ENCODE peak calls at places on chromosome 1, in ten cellular contexts. C, B, Z, P, M, N, H, K, Q and E are unnamed samples.

GRCh38 chr1:219161371-219161975 is 12.2 kb upstream of the LYPLAL1 start:
- DNase-seq in Q (no peak), K (no peak), Z (no peak), C (no peak), M (no peak), H (no peak), P (no peak), N (no peak), B (no peak), E (no peak)

GRCh38 chr1:147717706-147718097 is 42.7 kb downstream of the GJA5 start:
- DNase-seq in Z (no peak), K (no peak), B (no peak), N (no peak), Q (peak), H (no peak), C (no peak), M (no peak), P (no peak), E (no peak)

GRCh38 chr1:67053535-67053784 is 488 bp downstream of the SLC35D1 start:
- DNase-seq in C (no peak), Z (peak), Q (peak), K (peak), H (peak), B (peak), P (peak), N (no peak), M (no peak), E (peak)

GRCh38 chr1:117367769-117368059 is 465 bp downstream of the MAN1A2 start:
- DNase-seq in N (no peak), K (no peak), P (no peak), C (no peak), H (peak), Q (no peak), Z (no peak), B (no peak), M (no peak), E (no peak)

GRCh38 chr1:45863117-45863670 is 59.8 kb downstream of the MAST2 start:
- DNase-seq in K (no peak), Z (no peak), B (no peak), C (no peak), M (no peak), N (no peak), H (no peak), P (no peak), Q (no peak), E (no peak)

GRCh38 chr1:184409011-184409410 is 22.2 kb downstream of the C1orf21 start:
- DNase-seq in K (peak), P (no peak), C (no peak), H (no peak), N (no peak), M (no peak), Q (no peak), B (no peak), Z (no peak), E (no peak)

GRCh38 chr1:58858344-58858673 is 74.5 kb upstream of the JUN start:
- DNase-seq in P (no peak), B (no peak), Q (no peak), Z (no peak), C (no peak), H (no peak), K (no peak), N (no peak), M (no peak), E (no peak)

GRCh38 chr1:152227310-152227928 is 3.4 kb upstream of the HRNR start:
- DNase-seq in P (no peak), Z (peak), Q (no peak), B (no peak), M (no peak), K (peak), H (no peak), N (no peak), C (no peak), E (no peak)

GRCh38 chr1:201226859-201227488 is 36.4 kb downstream of the IGFN1 start:
- DNase-seq in B (no peak), C (peak), M (peak), Q (no peak), H (no peak), P (no peak), N (no peak), K (no peak), Z (no peak), E (no peak)

GRCh38 chr1:17527036-17527914 is 12.2 kb upstream of the ARHGEF10L start:
- DNase-seq in Z (no peak), K (peak), N (no peak), H (no peak), P (no peak), M (no peak), C (no peak), Q (peak), B (peak), E (no peak)

DNA sequence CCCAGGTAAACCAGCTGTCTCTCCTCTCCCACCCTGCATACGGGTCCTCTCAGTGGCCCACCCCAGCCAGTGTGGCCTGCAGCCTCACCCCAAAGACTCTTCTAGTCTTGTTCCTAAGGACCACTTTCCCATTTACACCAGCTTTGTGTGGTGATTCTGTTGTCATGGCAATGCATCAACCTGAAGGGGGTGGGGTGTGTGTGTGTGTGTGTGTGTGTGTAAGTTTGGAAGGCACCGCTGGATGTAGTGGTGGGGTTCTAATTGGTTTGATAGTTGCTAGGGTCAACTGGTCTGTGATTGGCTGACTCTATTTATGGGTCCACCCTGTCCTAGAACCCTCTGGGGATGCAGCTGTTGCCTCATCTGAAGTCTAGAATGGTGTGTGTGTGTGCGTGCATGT is 4.7 kb upstream of the CDK18 start:
- DNase-seq in B (no peak), H (no peak), Z (no peak), K (no peak), Q (no peak), C (no peak), P (no peak), N (no peak), M (no peak), E (no peak)
- H3K27ac ChIP-seq in B (no peak), H (no peak), Z (no peak), K (no peak), Q (no peak), C (no peak), P (no peak), N (no peak), M (no peak), E (no peak)

DNA sequence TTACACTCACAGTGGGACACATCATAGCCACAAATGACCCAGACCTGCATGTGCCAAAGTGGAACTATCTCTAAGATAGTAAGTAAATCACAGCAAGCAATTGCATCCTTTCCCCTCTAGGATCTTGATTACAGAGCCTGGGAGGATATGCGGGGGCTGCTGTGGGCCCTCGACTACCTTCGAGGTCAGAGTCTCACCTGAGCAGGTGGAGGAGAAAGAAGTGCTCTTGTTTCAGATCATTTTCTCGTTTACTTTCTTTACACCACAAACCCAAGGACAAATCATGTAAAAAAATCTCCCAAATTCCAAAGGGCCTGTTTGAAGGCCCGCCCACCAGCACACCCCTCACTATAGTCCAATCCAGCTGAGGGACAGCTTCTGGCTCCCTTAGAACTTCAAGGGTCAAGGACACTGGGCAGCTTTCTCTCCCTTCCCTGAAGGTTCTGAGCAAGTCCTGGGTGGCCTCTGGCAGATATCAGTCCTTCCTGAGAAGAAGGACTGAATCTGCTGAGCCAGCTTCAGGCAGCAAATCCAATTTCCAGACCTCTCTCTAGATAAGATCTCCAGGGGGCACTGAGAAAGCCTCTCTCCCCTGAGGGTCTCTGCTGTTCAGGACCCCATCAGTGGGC is 5.6 kb downstream of the STK40 start:
- DNase-seq in B (peak), P (peak), K (no peak), H (no peak), Q (no peak), M (no peak), N (no peak), C (no peak), Z (peak), E (no peak)
- H3K27ac ChIP-seq in B (peak), P (peak), K (no peak), H (no peak), Q (peak), M (no peak), N (peak), C (peak), Z (peak), E (peak)

DNA sequence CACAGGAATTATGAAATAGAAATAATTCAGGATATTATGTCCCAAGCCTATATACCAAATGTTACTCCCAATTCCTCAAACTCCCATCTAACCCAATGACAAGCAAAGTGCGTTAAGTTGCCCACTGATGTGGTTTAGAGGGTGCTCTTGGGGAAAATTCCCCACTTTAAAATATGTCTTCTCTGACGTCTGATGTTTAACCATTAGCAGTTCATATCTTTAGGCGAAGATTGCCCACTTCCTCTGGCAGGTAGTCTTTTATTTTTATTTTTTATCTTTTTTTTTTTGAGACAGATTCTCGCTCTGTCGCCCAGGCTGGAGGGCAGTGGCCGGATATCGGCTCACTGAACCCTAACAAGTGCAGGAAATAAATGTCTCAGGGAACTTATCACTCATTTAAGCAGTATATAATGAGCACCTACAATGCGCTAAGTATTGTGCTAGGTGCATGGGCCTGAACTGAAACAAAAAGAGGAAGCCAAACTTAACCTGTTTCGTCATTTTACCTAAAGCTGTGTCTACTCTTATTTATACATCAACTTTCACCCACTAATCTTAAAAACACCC is 1.3 kb upstream of the LYST start:
- DNase-seq in Q (no peak), Z (no peak), B (no peak), N (no peak), M (no peak), K (no peak), P (no peak), H (peak), C (no peak), E (no peak)
- H3K27ac ChIP-seq in Q (peak), Z (no peak), B (peak), N (peak), M (no peak), K (peak), P (peak), H (peak), C (peak), E (peak)

DNA sequence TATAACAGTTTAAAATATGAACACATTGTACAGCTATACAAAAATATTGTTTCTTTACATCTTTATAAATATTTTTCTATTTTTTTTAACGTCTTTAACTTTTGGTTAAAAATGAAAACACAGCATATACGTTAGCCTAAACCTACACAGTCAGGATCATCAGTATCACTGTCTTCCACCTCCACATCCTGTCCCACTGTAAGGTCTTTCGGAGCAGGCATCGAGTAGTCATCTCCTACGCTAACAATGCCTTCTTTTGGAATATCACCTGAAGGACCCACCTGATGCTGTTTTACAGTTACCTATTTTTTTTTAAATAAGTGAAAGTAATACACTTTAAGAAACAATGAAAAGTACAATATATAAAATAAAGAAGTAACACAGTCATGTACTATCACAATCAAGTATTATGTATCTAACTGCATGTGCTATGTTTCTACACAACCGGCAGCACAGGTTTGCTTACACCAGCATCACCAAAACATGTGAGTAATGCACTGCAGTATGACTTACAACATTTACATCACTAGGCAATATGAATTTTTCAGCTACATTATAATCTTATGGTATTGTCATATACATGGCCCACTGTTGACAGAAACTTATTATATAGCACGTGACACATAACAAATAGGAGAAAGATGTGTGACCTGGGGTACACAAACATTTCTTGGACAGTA is 254.4 kb downstream of the AKT3 start:
- DNase-seq in M (no peak), K (peak), N (no peak), Q (no peak), B (no peak), P (no peak), C (no peak), H (no peak), Z (no peak), E (no peak)
- H3K27ac ChIP-seq in M (no peak), K (peak), N (no peak), Q (no peak), B (no peak), P (no peak), C (no peak), H (no peak), Z (no peak), E (no peak)

DNA sequence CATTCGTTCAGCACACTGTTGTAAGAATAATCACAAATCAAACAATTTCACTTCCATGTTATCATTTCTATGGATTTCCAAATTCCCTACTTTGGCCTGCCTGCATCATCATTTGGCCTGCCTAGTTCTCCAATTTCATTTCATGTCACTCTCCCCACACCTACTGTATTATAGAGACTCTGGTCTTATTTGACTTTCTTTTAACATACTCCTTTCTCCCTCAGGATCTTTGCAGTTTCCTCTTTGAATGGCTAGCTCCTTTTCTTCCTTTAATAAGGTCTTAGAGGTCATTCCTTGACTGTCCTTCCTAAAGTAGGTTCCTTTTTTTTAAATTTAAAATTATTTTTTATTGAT is 36.3 kb upstream of the PODN start:
- DNase-seq in M (no peak), C (no peak), P (no peak), K (no peak), H (no peak), Z (no peak), N (no peak), Q (no peak), B (no peak), E (no peak)
- H3K27ac ChIP-seq in M (no peak), C (peak), P (peak), K (peak), H (no peak), Z (no peak), N (no peak), Q (peak), B (no peak), E (no peak)

DNA sequence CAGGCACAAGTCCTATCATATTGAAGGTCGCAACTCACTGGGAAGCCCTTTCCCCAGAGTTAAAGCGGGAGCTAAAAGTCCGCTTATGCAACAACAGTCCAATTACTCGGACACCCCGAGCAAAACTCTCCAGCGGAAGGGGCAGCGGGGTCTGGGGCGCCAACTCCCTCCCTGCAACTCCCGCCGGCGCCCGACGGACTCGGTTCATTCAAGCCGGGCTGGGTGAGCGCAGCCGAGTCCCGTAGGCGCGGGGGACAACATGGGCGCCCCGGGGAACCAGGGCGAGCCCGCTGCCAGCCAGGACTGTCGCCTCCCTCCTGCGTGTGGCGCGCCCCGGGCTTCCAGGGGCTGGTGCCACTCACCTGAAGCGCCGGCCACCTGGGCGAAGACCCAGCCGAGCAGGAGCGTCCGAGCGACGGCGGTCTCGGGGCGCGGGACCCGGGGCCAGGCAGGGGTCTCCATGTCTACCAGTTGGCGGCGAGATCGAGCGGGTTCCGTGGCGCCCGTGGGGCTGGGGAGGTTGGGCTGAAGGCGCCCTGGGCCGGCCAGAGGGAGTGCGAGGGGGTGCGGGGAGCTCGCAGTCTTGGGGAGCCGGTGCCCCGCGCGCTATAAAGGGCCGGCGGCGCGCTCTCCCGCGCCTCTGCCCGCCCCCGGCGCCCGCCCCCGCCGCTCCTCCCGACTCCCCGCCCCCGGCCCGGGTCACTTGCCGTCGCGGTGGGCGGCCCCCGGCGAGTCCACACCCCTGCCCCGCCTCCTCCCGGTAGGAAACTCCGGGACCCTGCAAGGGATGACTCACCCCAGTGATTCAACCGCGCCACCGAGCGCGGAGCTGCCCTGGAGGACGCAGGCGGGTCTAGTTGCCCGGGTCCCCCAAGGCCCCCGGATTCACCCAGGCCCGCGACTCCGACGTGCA is at the start of gene F3:
- DNase-seq in H (no peak), N (peak), P (peak), M (peak), Z (peak), K (peak), B (peak), Q (peak), C (peak), E (peak)
- H3K27ac ChIP-seq in H (no peak), N (peak), P (peak), M (no peak), Z (no peak), K (peak), B (peak), Q (peak), C (peak), E (peak)